ENCODE peak calls at places on chromosomes 6 and 20, in four cellular contexts. Q is K562, X is HepG2, L is GM12878. I is an unnamed sample.

GRCh38 chr20:44621325-44621724 is 30.2 kb downstream of the ADA start:
- DNase-seq in Q (no peak), X (no peak), L (no peak), I (no peak)

GRCh38 chr20:41714030-41714429 is 95.9 kb upstream of the CHD6 start:
- DNase-seq in Q (no peak), X (no peak), L (no peak), I (no peak)

GRCh38 chr6:110338820-110339470 is 19.2 kb downstream of the METTL24 start:
- DNase-seq in Q (no peak), X (no peak), L (no peak), I (no peak)

GRCh38 chr20:6053064-6053775 is 640 bp downstream of the LRRN4 start:
- DNase-seq in Q (no peak), X (no peak), L (no peak), I (no peak)

GRCh38 chr6:102793752-102794151 is 1400.2 kb downstream of the GRIK2 start:
- DNase-seq in Q (no peak), X (no peak), L (no peak), I (no peak)

GRCh38 chr6:6676910-6677441 is 88.5 kb downstream of the LY86 start:
- DNase-seq in Q (peak), X (peak), L (peak), I (peak)

GRCh38 chr6:139982652-139983051 is 608.2 kb upstream of the CITED2 start:
- DNase-seq in Q (no peak), X (no peak), L (no peak), I (no peak)

GRCh38 chr6:41586564-41586963 is 40.4 kb downstream of the FOXP4 start:
- DNase-seq in Q (no peak), X (no peak), L (no peak), I (no peak)

GRCh38 chr6:136784910-136785746 is 7.1 kb downstream of the MAP3K5 start:
- DNase-seq in Q (no peak), X (no peak), L (no peak), I (no peak)

GRCh38 chr6:112202639-112203341 is 51.6 kb downstream of the LAMA4 start:
- DNase-seq in Q (no peak), X (no peak), L (peak), I (no peak)

GRCh38 chr6:17169291-17169690 is 67.4 kb downstream of the STMND1 start:
- DNase-seq in Q (no peak), X (no peak), L (no peak), I (no peak)

GRCh38 chr20:20010639-20011500 is 6.3 kb upstream of the NAA20 start:
- DNase-seq in Q (no peak), X (peak), L (no peak), I (no peak)
- TF ChIP-seq KDM1A in Q (no peak), X (peak), L (no peak), I (no peak)

GRCh38 chr6:159730277-159730676 is 3.0 kb downstream of the WTAP start:
- DNase-seq in Q (no peak), X (no peak), L (no peak), I (no peak)
- TF ChIP-seq MYC in Q (no peak), X (no peak), L (no peak), I (no peak)

GRCh38 chr6:95248501-95248900 is 328.8 kb upstream of the MANEA start:
- DNase-seq in Q (no peak), X (no peak), L (no peak), I (no peak)

GRCh38 chr6:95249661-95250060 is 327.7 kb upstream of the MANEA start:
- DNase-seq in Q (no peak), X (no peak), L (no peak), I (no peak)

GRCh38 chr6:95244749-95245148 is 332.6 kb upstream of the MANEA start:
- DNase-seq in Q (no peak), X (no peak), L (no peak), I (peak)

GRCh38 chr6:95249176-95249575 is 328.2 kb upstream of the MANEA start:
- DNase-seq in Q (no peak), X (no peak), L (no peak), I (no peak)
- TF ChIP-seq KDM1A in Q (no peak), X (no peak), L (no peak), I (no peak)

DNA sequence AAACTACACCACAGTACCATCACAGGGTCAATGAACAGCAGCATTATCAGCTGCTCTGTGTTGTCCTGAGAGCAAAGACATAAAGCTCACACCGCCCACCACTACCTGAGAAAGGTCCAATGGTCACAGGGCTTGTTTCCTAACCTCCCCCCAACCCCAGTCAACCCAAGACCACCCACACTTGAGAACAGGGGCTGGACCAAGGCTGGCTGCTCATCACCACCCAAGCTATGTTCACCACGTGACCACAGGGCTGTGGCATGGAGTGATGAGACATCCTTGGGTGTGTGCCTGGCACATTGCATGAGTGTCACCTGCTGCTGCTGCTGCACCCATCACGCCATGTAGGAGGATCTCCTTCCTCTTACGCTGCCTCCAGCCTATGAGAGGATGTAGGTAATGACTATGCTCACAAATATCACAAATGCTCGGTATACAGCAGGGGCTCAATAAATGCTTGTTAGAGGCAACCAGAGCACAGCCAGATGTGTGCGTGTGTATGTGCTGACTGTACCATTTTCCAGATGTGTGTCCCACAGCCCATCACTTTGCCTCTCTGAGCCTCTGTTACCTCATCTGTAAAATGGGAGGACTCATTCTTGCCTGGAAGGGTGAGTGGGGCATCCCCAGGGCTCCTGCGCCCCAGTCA is 23.3 kb upstream of the SIRPA start:
- DNase-seq in Q (no peak), X (no peak), L (peak), I (no peak)
- TF ChIP-seq MYC in Q (no peak), X (no peak), L (no peak), I (no peak)

GRCh38 chr6:82619573-82619972 is 256.0 kb downstream of the TPBG start:
- DNase-seq in Q (no peak), X (no peak), L (no peak), I (no peak)

GRCh38 chr6:82612475-82612874 is 248.9 kb downstream of the TPBG start:
- DNase-seq in Q (no peak), X (no peak), L (no peak), I (no peak)

GRCh38 chr6:82617648-82618047 is 254.0 kb downstream of the TPBG start:
- DNase-seq in Q (no peak), X (no peak), L (no peak), I (no peak)

GRCh38 chr6:82614518-82614917 is 250.9 kb downstream of the TPBG start:
- DNase-seq in Q (no peak), X (no peak), L (no peak), I (no peak)

GRCh38 chr6:82616386-82617028 is 252.9 kb downstream of the TPBG start:
- DNase-seq in Q (no peak), X (no peak), L (no peak), I (no peak)
- TF ChIP-seq KDM1A in Q (no peak), X (no peak), L (no peak), I (no peak)

GRCh38 chr6:91243436-91243835 is 656.6 kb upstream of the MAP3K7 start:
- DNase-seq in Q (no peak), X (no peak), L (no peak), I (no peak)
- TF ChIP-seq MYC in Q (no peak), X (no peak), L (no peak), I (no peak)

GRCh38 chr20:58870293-58871014 is 17.9 kb downstream of the GNAS start:
- DNase-seq in Q (peak), X (peak), L (no peak), I (peak)
- TF ChIP-seq KDM1A in Q (no peak), X (no peak), L (no peak), I (no peak)

GRCh38 chr6:83429857-83430605 is 820 bp downstream of the ME1 start:
- DNase-seq in Q (peak), X (no peak), L (no peak), I (no peak)

GRCh38 chr6:83430606-83431544 is at the start of gene ME1:
- DNase-seq in Q (peak), X (no peak), L (peak), I (peak)

GRCh38 chr6:83429269-83429668 is 1.6 kb downstream of the ME1 start:
- DNase-seq in Q (no peak), X (no peak), L (no peak), I (no peak)

GRCh38 chr6:83431545-83432165 is 804 bp upstream of the ME1 start:
- DNase-seq in Q (peak), X (no peak), L (no peak), I (peak)

GRCh38 chr6:83432626-83433025 is 1.8 kb upstream of the ME1 start:
- DNase-seq in Q (no peak), X (no peak), L (no peak), I (no peak)
- TF ChIP-seq MYC in Q (no peak), X (no peak), L (no peak), I (no peak)